ENCODE peak calls at places on chromosome 21, in six cellular contexts. One of them, this sample, is unnamed.

GRCh38 chr21:25938673-25939395 is 204.1 kb downstream of the GABPA start:
- DNase-seq in Karpas-422: no peak
- DNase-seq in HCT116: no peak
- DNase-seq in neural progenitor cell: no peak
- DNase-seq in H9: no peak
- DNase-seq in endothelial cell of umbilical vein: peak; percentile 57
- DNase-seq in this sample: no peak

GRCh38 chr21:28827422-28827821 is 165.3 kb downstream of the LTN1 start:
- DNase-seq in Karpas-422: no peak
- DNase-seq in HCT116: no peak
- DNase-seq in neural progenitor cell: no peak
- DNase-seq in H9: no peak
- DNase-seq in endothelial cell of umbilical vein: no peak
- DNase-seq in this sample: peak; percentile 39

GRCh38 chr21:17388226-17388625 is 124.6 kb upstream of the CXADR start:
- DNase-seq in Karpas-422: no peak
- DNase-seq in HCT116: no peak
- DNase-seq in neural progenitor cell: no peak
- DNase-seq in H9: no peak
- DNase-seq in endothelial cell of umbilical vein: no peak
- DNase-seq in this sample: no peak

GRCh38 chr21:39660191-39660590 is 47.5 kb downstream of the B3GALT5 start:
- DNase-seq in Karpas-422: no peak
- DNase-seq in HCT116: no peak
- DNase-seq in neural progenitor cell: no peak
- DNase-seq in H9: no peak
- DNase-seq in endothelial cell of umbilical vein: peak; percentile 17
- DNase-seq in this sample: peak; percentile 30

GRCh38 chr21:29174607-29175013 is 44.2 kb downstream of the MAP3K7CL start:
- DNase-seq in Karpas-422: no peak
- DNase-seq in HCT116: no peak
- DNase-seq in neural progenitor cell: no peak
- DNase-seq in H9: no peak
- DNase-seq in endothelial cell of umbilical vein: peak; percentile 65
- DNase-seq in this sample: peak; percentile 67

GRCh38 chr21:40345700-40346099 is 478.5 kb downstream of the PCP4 start:
- DNase-seq in Karpas-422: no peak
- DNase-seq in HCT116: no peak
- DNase-seq in neural progenitor cell: no peak
- DNase-seq in H9: no peak
- DNase-seq in endothelial cell of umbilical vein: no peak
- DNase-seq in this sample: no peak

GRCh38 chr21:46412521-46413364 is 45.9 kb upstream of the DIP2A start:
- DNase-seq in Karpas-422: no peak
- DNase-seq in HCT116: no peak
- DNase-seq in neural progenitor cell: no peak
- DNase-seq in H9: no peak
- DNase-seq in endothelial cell of umbilical vein: no peak
- DNase-seq in this sample: no peak

GRCh38 chr21:44918581-44919033 is 2.1 kb downstream of the ITGB2 start:
- DNase-seq in Karpas-422: no peak
- DNase-seq in HCT116: no peak
- DNase-seq in neural progenitor cell: peak; percentile 62
- DNase-seq in H9: no peak
- DNase-seq in endothelial cell of umbilical vein: no peak
- DNase-seq in this sample: no peak

GRCh38 chr21:33128538-33128937 is 58.6 kb downstream of the OLIG1 start:
- DNase-seq in Karpas-422: no peak
- DNase-seq in HCT116: no peak
- DNase-seq in neural progenitor cell: no peak
- DNase-seq in H9: no peak
- DNase-seq in endothelial cell of umbilical vein: no peak
- DNase-seq in this sample: no peak

GRCh38 chr21:29342394-29342957 is 43.8 kb downstream of the BACH1 start:
- DNase-seq in Karpas-422: no peak
- DNase-seq in HCT116: no peak
- DNase-seq in neural progenitor cell: no peak
- DNase-seq in H9: no peak
- DNase-seq in endothelial cell of umbilical vein: peak; percentile 91
- DNase-seq in this sample: peak; percentile 94

GRCh38 chr21:45854702-45855247 is 126.8 kb upstream of the COL6A1 start:
- DNase-seq in Karpas-422: no peak
- DNase-seq in HCT116: no peak
- DNase-seq in neural progenitor cell: peak; percentile 23
- DNase-seq in H9: peak; percentile 31
- DNase-seq in endothelial cell of umbilical vein: no peak
- DNase-seq in this sample: no peak

GRCh38 chr21:31660134-31660565 is 657 bp downstream of the SOD1 start:
- DNase-seq in Karpas-422: peak; percentile 67
- DNase-seq in HCT116: no peak
- DNase-seq in neural progenitor cell: peak; percentile 72
- DNase-seq in H9: no peak
- DNase-seq in endothelial cell of umbilical vein: peak; percentile 30
- DNase-seq in this sample: no peak

GRCh38 chr21:17370750-17371325 is 142.0 kb upstream of the CXADR start:
- DNase-seq in Karpas-422: no peak
- DNase-seq in HCT116: no peak
- DNase-seq in neural progenitor cell: no peak
- DNase-seq in H9: no peak
- DNase-seq in endothelial cell of umbilical vein: no peak
- DNase-seq in this sample: peak; percentile 6

GRCh38 chr21:33458861-33459260 is 20.9 kb downstream of the TMEM50B start:
- DNase-seq in Karpas-422: no peak
- DNase-seq in HCT116: no peak
- DNase-seq in neural progenitor cell: no peak
- DNase-seq in H9: no peak
- DNase-seq in endothelial cell of umbilical vein: no peak
- DNase-seq in this sample: peak; percentile 29

GRCh38 chr21:37945036-37945435 is 28.8 kb upstream of the KCNJ6 start:
- DNase-seq in Karpas-422: no peak
- DNase-seq in HCT116: no peak
- DNase-seq in neural progenitor cell: no peak
- DNase-seq in H9: no peak
- DNase-seq in endothelial cell of umbilical vein: no peak
- DNase-seq in this sample: no peak

GRCh38 chr21:43720539-43721224 is 1.8 kb downstream of the PDXK start:
- DNase-seq in Karpas-422: no peak
- DNase-seq in HCT116: no peak
- DNase-seq in neural progenitor cell: no peak
- DNase-seq in H9: peak; percentile 24
- DNase-seq in endothelial cell of umbilical vein: no peak
- DNase-seq in this sample: no peak

GRCh38 chr21:43717967-43718871 is 710 bp upstream of the PDXK start:
- DNase-seq in Karpas-422: no peak
- DNase-seq in HCT116: no peak
- DNase-seq in neural progenitor cell: no peak
- DNase-seq in H9: peak; percentile 41
- DNase-seq in endothelial cell of umbilical vein: no peak
- DNase-seq in this sample: no peak

GRCh38 chr21:43721225-43721605 is 2.3 kb downstream of the PDXK start:
- DNase-seq in Karpas-422: no peak
- DNase-seq in HCT116: no peak
- DNase-seq in neural progenitor cell: no peak
- DNase-seq in H9: no peak
- DNase-seq in endothelial cell of umbilical vein: no peak
- DNase-seq in this sample: no peak

GRCh38 chr21:43718872-43719747 is at the start of gene PDXK:
- DNase-seq in Karpas-422: peak; percentile 96
- DNase-seq in HCT116: peak; percentile 46
- DNase-seq in neural progenitor cell: peak; percentile 94
- DNase-seq in H9: peak; percentile 89
- DNase-seq in endothelial cell of umbilical vein: peak; percentile 72
- DNase-seq in this sample: peak; percentile 93

DNA sequence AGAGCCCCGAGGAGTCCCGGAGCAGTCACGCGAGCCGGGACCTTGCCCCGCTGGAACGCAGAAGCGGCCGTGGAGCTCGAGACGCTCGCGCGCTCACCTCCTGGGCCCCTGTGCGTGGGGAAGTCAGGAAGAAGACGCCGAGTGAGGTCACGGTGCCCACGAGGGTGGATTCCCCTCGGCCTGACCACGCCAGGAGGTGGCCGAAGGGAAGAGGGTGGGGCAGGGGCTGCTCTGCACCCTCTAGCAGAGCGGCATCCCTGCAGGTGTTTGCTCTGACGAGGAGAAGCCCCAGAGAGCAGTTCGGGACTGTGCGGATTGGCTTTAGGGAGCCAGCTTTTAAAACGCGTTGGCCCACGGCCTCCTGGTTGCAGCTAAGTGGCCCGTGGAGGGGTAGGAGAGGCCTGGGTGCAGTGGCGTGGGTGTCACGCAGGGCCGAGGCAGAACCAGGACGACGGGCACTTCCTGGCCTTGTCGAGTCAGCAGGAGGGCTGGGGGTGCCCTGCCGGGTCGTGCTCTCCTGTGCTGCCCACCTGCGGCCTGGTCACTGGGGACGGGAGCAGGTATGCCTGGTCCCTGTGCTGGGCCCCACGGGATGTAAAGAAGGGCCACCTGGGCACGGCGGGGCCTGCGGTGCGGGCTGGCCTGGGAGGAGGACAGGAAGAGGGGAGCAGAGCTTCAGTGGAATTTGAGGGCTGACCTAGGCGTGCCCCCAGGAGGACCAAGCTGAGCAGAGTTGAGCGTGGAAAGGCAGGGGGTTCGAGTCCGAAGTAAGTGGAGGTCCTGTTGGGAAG is 1.0 kb downstream of the PDXK start:
- DNase-seq in Karpas-422: peak; percentile 70
- DNase-seq in HCT116: no peak
- DNase-seq in neural progenitor cell: peak; percentile 36
- DNase-seq in H9: peak; percentile 34
- DNase-seq in endothelial cell of umbilical vein: no peak
- DNase-seq in this sample: peak; percentile 56
- H2AFZ ChIP-seq in Karpas-422: no peak overlapping the region
- H2AFZ ChIP-seq in HCT116: no peak overlapping the region
- H2AFZ ChIP-seq in neural progenitor cell: peak overlapping the region; percentile 92
- H2AFZ ChIP-seq in H9: no peak overlapping the region
- H2AFZ ChIP-seq in endothelial cell of umbilical vein: peak overlapping the region; percentile 97
- H2AFZ ChIP-seq in this sample: peak overlapping the region; percentile 37

GRCh38 chr21:42096593-42096992 is 25.5 kb downstream of the UMODL1 start:
- DNase-seq in Karpas-422: no peak
- DNase-seq in HCT116: no peak
- DNase-seq in neural progenitor cell: no peak
- DNase-seq in H9: no peak
- DNase-seq in endothelial cell of umbilical vein: no peak
- DNase-seq in this sample: peak; percentile 43
- H2AFZ ChIP-seq in Karpas-422: no peak overlapping the region
- H2AFZ ChIP-seq in HCT116: no peak overlapping the region
- H2AFZ ChIP-seq in neural progenitor cell: no peak overlapping the region
- H2AFZ ChIP-seq in H9: no peak overlapping the region
- H2AFZ ChIP-seq in endothelial cell of umbilical vein: no peak overlapping the region
- H2AFZ ChIP-seq in this sample: peak overlapping the region; percentile 55

GRCh38 chr21:14977814-14978213 is 87.0 kb downstream of the NRIP1 start:
- DNase-seq in Karpas-422: no peak
- DNase-seq in HCT116: no peak
- DNase-seq in neural progenitor cell: no peak
- DNase-seq in H9: no peak
- DNase-seq in endothelial cell of umbilical vein: no peak
- DNase-seq in this sample: no peak

GRCh38 chr21:14985306-14985705 is 79.5 kb downstream of the NRIP1 start:
- DNase-seq in Karpas-422: no peak
- DNase-seq in HCT116: no peak
- DNase-seq in neural progenitor cell: no peak
- DNase-seq in H9: no peak
- DNase-seq in endothelial cell of umbilical vein: no peak
- DNase-seq in this sample: no peak

GRCh38 chr21:14979264-14979663 is 85.5 kb downstream of the NRIP1 start:
- DNase-seq in Karpas-422: no peak
- DNase-seq in HCT116: no peak
- DNase-seq in neural progenitor cell: no peak
- DNase-seq in H9: no peak
- DNase-seq in endothelial cell of umbilical vein: no peak
- DNase-seq in this sample: no peak

GRCh38 chr21:14982336-14982735 is 82.5 kb downstream of the NRIP1 start:
- DNase-seq in Karpas-422: no peak
- DNase-seq in HCT116: no peak
- DNase-seq in neural progenitor cell: no peak
- DNase-seq in H9: no peak
- DNase-seq in endothelial cell of umbilical vein: no peak
- DNase-seq in this sample: no peak

GRCh38 chr21:14981246-14981645 is 83.6 kb downstream of the NRIP1 start:
- DNase-seq in Karpas-422: no peak
- DNase-seq in HCT116: no peak
- DNase-seq in neural progenitor cell: no peak
- DNase-seq in H9: no peak
- DNase-seq in endothelial cell of umbilical vein: no peak
- DNase-seq in this sample: no peak
- H2AFZ ChIP-seq in Karpas-422: no peak overlapping the region
- H2AFZ ChIP-seq in HCT116: no peak overlapping the region
- H2AFZ ChIP-seq in neural progenitor cell: no peak overlapping the region
- H2AFZ ChIP-seq in H9: no peak overlapping the region
- H2AFZ ChIP-seq in endothelial cell of umbilical vein: no peak overlapping the region
- H2AFZ ChIP-seq in this sample: no peak overlapping the region

GRCh38 chr21:42461881-42462877 is 33.8 kb downstream of the RSPH1 start:
- DNase-seq in Karpas-422: peak; percentile 73
- DNase-seq in HCT116: no peak
- DNase-seq in neural progenitor cell: no peak
- DNase-seq in H9: peak; percentile 30
- DNase-seq in endothelial cell of umbilical vein: no peak
- DNase-seq in this sample: no peak
- H2AFZ ChIP-seq in Karpas-422: peak overlapping the region; percentile 30
- H2AFZ ChIP-seq in HCT116: no peak overlapping the region
- H2AFZ ChIP-seq in neural progenitor cell: no peak overlapping the region
- H2AFZ ChIP-seq in H9: no peak overlapping the region
- H2AFZ ChIP-seq in endothelial cell of umbilical vein: no peak overlapping the region
- H2AFZ ChIP-seq in this sample: no peak overlapping the region

GRCh38 chr21:36510911-36511310 is 31.0 kb upstream of the CLDN14 start:
- DNase-seq in Karpas-422: peak; percentile 40
- DNase-seq in HCT116: no peak
- DNase-seq in neural progenitor cell: no peak
- DNase-seq in H9: no peak
- DNase-seq in endothelial cell of umbilical vein: no peak
- DNase-seq in this sample: no peak
- H2AFZ ChIP-seq in Karpas-422: no peak overlapping the region
- H2AFZ ChIP-seq in HCT116: no peak overlapping the region
- H2AFZ ChIP-seq in neural progenitor cell: no peak overlapping the region
- H2AFZ ChIP-seq in H9: no peak overlapping the region
- H2AFZ ChIP-seq in endothelial cell of umbilical vein: no peak overlapping the region
- H2AFZ ChIP-seq in this sample: no peak overlapping the region

GRCh38 chr21:14843991-14844390 is 220.8 kb downstream of the NRIP1 start:
- DNase-seq in Karpas-422: no peak
- DNase-seq in HCT116: no peak
- DNase-seq in neural progenitor cell: no peak
- DNase-seq in H9: no peak
- DNase-seq in endothelial cell of umbilical vein: no peak
- DNase-seq in this sample: peak; percentile 36
- H2AFZ ChIP-seq in Karpas-422: no peak overlapping the region
- H2AFZ ChIP-seq in HCT116: no peak overlapping the region
- H2AFZ ChIP-seq in neural progenitor cell: no peak overlapping the region
- H2AFZ ChIP-seq in H9: no peak overlapping the region
- H2AFZ ChIP-seq in endothelial cell of umbilical vein: no peak overlapping the region
- H2AFZ ChIP-seq in this sample: no peak overlapping the region

This sample was measured in GM23248.